ENCODE peak calls at places on chromosomes 2 and 18, in four cellular contexts. One of them, this sample, is unnamed.

GRCh38 chr2:25955036-25955435 is 27.3 kb downstream of the KIF3C start:
- DNase-seq in heart left ventricle: no peak
- DNase-seq in adrenal gland: peak
- DNase-seq in right lobe of liver: no peak
- DNase-seq in this sample: peak

GRCh38 chr2:229044581-229044980 is 226.5 kb downstream of the PID1 start:
- DNase-seq in adrenal gland: no peak
- DNase-seq in right lobe of liver: no peak
- DNase-seq in heart left ventricle: no peak
- DNase-seq in this sample: no peak

GRCh38 chr2:235595420-235596010 is 101.7 kb downstream of the AGAP1 start:
- DNase-seq in right lobe of liver: no peak
- DNase-seq in heart left ventricle: no peak
- DNase-seq in adrenal gland: peak
- DNase-seq in this sample: peak

GRCh38 chr2:3913252-3913651 is 209.9 kb downstream of the DCDC2C start:
- DNase-seq in heart left ventricle: no peak
- DNase-seq in right lobe of liver: no peak
- DNase-seq in adrenal gland: no peak
- DNase-seq in this sample: no peak

GRCh38 chr2:101387151-101387807 is at the start of gene CREG2:
- DNase-seq in heart left ventricle: peak
- DNase-seq in right lobe of liver: peak
- DNase-seq in adrenal gland: peak
- DNase-seq in this sample: peak

GRCh38 chr2:72214429-72215143 is 66.9 kb upstream of the CYP26B1 start:
- DNase-seq in right lobe of liver: no peak
- DNase-seq in adrenal gland: no peak
- DNase-seq in heart left ventricle: no peak
- DNase-seq in this sample: no peak

GRCh38 chr2:165016772-165017411 is 61.6 kb upstream of the SLC38A11 start:
- DNase-seq in right lobe of liver: no peak
- DNase-seq in adrenal gland: peak
- DNase-seq in heart left ventricle: no peak
- DNase-seq in this sample: peak

GRCh38 chr2:144412727-144413126 is 107.2 kb downstream of the ZEB2 start:
- DNase-seq in heart left ventricle: no peak
- DNase-seq in right lobe of liver: no peak
- DNase-seq in adrenal gland: no peak
- DNase-seq in this sample: no peak

GRCh38 chr18:59927246-59927825 is 27.5 kb downstream of the PMAIP1 start:
- DNase-seq in adrenal gland: no peak
- DNase-seq in heart left ventricle: no peak
- DNase-seq in right lobe of liver: no peak
- DNase-seq in this sample: no peak

GRCh38 chr18:40849856-40850255 is 1105.2 kb upstream of the PIK3C3 start:
- DNase-seq in heart left ventricle: no peak
- DNase-seq in right lobe of liver: no peak
- DNase-seq in adrenal gland: no peak
- DNase-seq in this sample: no peak

GRCh38 chr2:102599486-102599885 is 19.9 kb upstream of the SLC9A2 start:
- DNase-seq in adrenal gland: no peak
- DNase-seq in right lobe of liver: no peak
- DNase-seq in heart left ventricle: no peak
- DNase-seq in this sample: no peak

GRCh38 chr2:44805391-44805790 is 136.1 kb upstream of the SIX3 start:
- DNase-seq in heart left ventricle: no peak
- DNase-seq in right lobe of liver: no peak
- DNase-seq in adrenal gland: no peak
- DNase-seq in this sample: no peak

GRCh38 chr2:35891936-35892335 is 463.6 kb upstream of the CRIM1 start:
- DNase-seq in right lobe of liver: no peak
- DNase-seq in heart left ventricle: no peak
- DNase-seq in adrenal gland: no peak
- DNase-seq in this sample: no peak

GRCh38 chr2:143001521-143001920 is 124.1 kb downstream of the KYNU start:
- DNase-seq in heart left ventricle: no peak
- DNase-seq in right lobe of liver: no peak
- DNase-seq in adrenal gland: no peak
- DNase-seq in this sample: no peak

GRCh38 chr2:146634256-146635068 is 1210.4 kb upstream of the ACVR2A start:
- DNase-seq in heart left ventricle: no peak
- DNase-seq in adrenal gland: no peak
- DNase-seq in right lobe of liver: no peak
- DNase-seq in this sample: peak

GRCh38 chr2:74553892-74554820 is at the start of the genes DOK1 and LOXL3:
- DNase-seq in adrenal gland: peak
- DNase-seq in right lobe of liver: peak
- DNase-seq in heart left ventricle: peak
- DNase-seq in this sample: peak

GRCh38 chr2:58237741-58238140 is 3.4 kb downstream of the FANCL start:
- DNase-seq in right lobe of liver: no peak
- DNase-seq in adrenal gland: no peak
- DNase-seq in heart left ventricle: no peak
- DNase-seq in this sample: no peak

GRCh38 chr2:58235988-58236387 is 5.1 kb downstream of the FANCL start:
- DNase-seq in heart left ventricle: no peak
- DNase-seq in right lobe of liver: no peak
- DNase-seq in adrenal gland: no peak
- DNase-seq in this sample: no peak

GRCh38 chr2:58239243-58239642 is 1.9 kb downstream of the FANCL start:
- DNase-seq in right lobe of liver: no peak
- DNase-seq in adrenal gland: no peak
- DNase-seq in heart left ventricle: no peak
- DNase-seq in this sample: no peak

GRCh38 chr2:58240595-58240937 is 559 bp downstream of the FANCL start:
- DNase-seq in right lobe of liver: no peak
- DNase-seq in adrenal gland: no peak
- DNase-seq in heart left ventricle: no peak
- DNase-seq in this sample: no peak

DNA sequence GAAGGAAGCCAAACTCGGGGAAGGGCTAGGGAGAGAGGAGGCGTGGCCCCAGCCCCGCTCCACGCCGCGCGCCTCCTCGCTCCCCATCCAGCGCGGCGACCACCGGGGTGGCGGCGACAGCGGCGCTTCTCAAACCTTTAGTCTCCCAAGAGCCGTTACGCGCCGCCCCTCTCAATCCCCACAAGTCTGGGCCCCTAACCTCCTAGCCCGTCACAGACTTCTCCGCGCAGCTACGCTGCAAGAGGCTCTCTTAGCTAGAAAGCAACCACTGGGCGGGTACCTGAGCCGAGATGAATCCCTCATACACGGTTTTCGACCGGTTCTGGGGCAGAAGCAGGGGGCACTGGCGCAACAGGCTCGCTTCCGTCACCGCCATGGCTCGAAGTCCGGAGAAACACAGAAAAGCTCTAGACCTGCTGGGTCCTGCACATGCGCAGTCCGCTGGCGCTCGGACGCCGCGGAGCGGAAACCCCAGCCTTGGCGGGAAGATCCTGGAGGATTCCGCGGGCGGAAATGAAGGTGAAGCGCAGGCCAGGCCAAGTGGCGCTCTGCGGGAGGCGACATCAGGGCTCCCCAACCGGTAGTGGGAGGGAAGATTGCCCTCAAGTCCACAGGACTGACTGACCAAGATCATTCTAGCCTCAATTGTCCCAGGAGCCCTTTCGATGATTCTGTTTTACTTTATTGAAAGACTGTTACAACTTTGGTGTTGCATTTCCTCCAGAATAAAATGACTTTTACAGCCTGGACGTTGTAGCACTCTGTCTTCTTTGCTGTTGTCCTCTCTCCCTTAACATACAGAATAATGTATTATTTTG is at the start of gene FANCL:
- DNase-seq in right lobe of liver: peak
- DNase-seq in adrenal gland: peak
- DNase-seq in heart left ventricle: peak
- DNase-seq in this sample: peak
- TF ChIP-seq POLR2A in right lobe of liver: peak
- TF ChIP-seq POLR2A in adrenal gland: peak
- TF ChIP-seq POLR2A in heart left ventricle: no peak
- TF ChIP-seq POLR2A in this sample: peak

GRCh38 chr2:200221055-200221692 is 85.3 kb upstream of the SPATS2L start:
- DNase-seq in right lobe of liver: no peak
- DNase-seq in heart left ventricle: no peak
- DNase-seq in adrenal gland: no peak
- DNase-seq in this sample: no peak
- TF ChIP-seq POLR2A in right lobe of liver: no peak
- TF ChIP-seq POLR2A in heart left ventricle: no peak
- TF ChIP-seq POLR2A in adrenal gland: no peak
- TF ChIP-seq POLR2A in this sample: no peak

GRCh38 chr2:109482371-109482841 is 131.4 kb downstream of the SEPTIN10 start:
- DNase-seq in adrenal gland: peak
- DNase-seq in right lobe of liver: peak
- DNase-seq in heart left ventricle: no peak
- DNase-seq in this sample: no peak
- TF ChIP-seq POLR2A in adrenal gland: no peak
- TF ChIP-seq POLR2A in right lobe of liver: no peak
- TF ChIP-seq POLR2A in heart left ventricle: no peak
- TF ChIP-seq POLR2A in this sample: no peak

GRCh38 chr18:10086458-10086857 is 172.6 kb downstream of the VAPA start:
- DNase-seq in adrenal gland: no peak
- DNase-seq in right lobe of liver: no peak
- DNase-seq in heart left ventricle: no peak
- DNase-seq in this sample: no peak
- TF ChIP-seq POLR2A in adrenal gland: no peak
- TF ChIP-seq POLR2A in right lobe of liver: no peak
- TF ChIP-seq POLR2A in heart left ventricle: no peak
- TF ChIP-seq POLR2A in this sample: no peak

DNA sequence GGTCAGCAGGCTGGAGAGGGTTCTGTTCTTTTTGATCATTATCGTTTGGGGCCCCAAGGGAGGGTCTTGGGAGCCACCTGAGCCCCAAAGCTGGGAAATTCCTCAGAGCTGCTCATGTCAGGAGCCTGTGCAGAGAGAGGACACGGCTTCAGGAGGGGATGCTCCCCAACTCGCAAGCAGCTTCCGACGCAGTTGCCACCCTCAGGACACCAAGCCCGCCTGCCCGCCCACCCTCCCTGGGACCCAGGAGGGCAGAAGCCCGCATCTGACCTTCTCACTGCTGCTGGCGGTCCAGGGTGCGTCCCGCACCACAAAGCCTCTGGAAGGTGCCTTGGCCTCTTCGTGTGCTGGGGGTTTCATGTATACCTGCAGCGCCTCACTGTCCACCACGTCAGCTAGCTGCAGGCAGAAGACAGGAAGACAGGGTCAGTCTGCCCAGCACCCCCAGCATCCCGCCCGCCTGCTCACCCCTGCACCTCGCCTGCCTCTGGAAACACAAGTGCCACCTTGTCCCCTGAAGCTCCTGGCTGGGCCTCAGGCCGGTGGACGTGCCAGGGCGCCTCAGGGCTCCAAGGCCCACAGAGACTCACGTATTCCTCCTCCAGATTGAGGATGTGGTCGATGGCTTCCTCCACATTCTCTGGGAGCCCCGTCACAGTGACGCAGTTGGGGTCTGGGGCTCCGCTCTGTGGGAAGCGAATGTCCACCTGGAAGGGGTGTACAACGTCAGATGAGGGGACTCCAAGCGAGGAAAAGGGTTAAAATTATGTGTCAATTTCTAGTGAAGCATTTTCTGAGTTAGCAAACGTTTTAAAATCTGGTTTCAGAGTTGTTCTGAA is 41.3 kb downstream of the ANO7 start:
- DNase-seq in heart left ventricle: peak
- DNase-seq in right lobe of liver: peak
- DNase-seq in adrenal gland: peak
- DNase-seq in this sample: no peak
- TF ChIP-seq POLR2A in heart left ventricle: no peak
- TF ChIP-seq POLR2A in right lobe of liver: no peak
- TF ChIP-seq POLR2A in adrenal gland: no peak
- TF ChIP-seq POLR2A in this sample: no peak

GRCh38 chr2:64329848-64330247 is 124.1 kb upstream of the LGALSL start:
- DNase-seq in right lobe of liver: no peak
- DNase-seq in heart left ventricle: no peak
- DNase-seq in adrenal gland: peak
- DNase-seq in this sample: no peak
- TF ChIP-seq POLR2A in right lobe of liver: no peak
- TF ChIP-seq POLR2A in heart left ventricle: no peak
- TF ChIP-seq POLR2A in adrenal gland: no peak
- TF ChIP-seq POLR2A in this sample: no peak

GRCh38 chr18:35972197-35973000 is at the start of gene RMP24:
- DNase-seq in heart left ventricle: peak
- DNase-seq in right lobe of liver: peak
- DNase-seq in adrenal gland: peak
- DNase-seq in this sample: peak
- TF ChIP-seq POLR2A in heart left ventricle: no peak
- TF ChIP-seq POLR2A in right lobe of liver: peak
- TF ChIP-seq POLR2A in adrenal gland: peak
- TF ChIP-seq POLR2A in this sample: peak

GRCh38 chr2:231687133-231687852 is 21.0 kb upstream of the PTMA start:
- DNase-seq in right lobe of liver: peak
- DNase-seq in heart left ventricle: peak
- DNase-seq in adrenal gland: peak
- DNase-seq in this sample: no peak
- TF ChIP-seq POLR2A in right lobe of liver: no peak
- TF ChIP-seq POLR2A in heart left ventricle: no peak
- TF ChIP-seq POLR2A in adrenal gland: no peak
- TF ChIP-seq POLR2A in this sample: no peak

GRCh38 chr2:176553685-176554106 is 284.5 kb downstream of the MTX2 start:
- DNase-seq in right lobe of liver: peak
- DNase-seq in adrenal gland: peak
- DNase-seq in heart left ventricle: peak
- DNase-seq in this sample: peak
- TF ChIP-seq POLR2A in right lobe of liver: no peak
- TF ChIP-seq POLR2A in adrenal gland: peak
- TF ChIP-seq POLR2A in heart left ventricle: no peak
- TF ChIP-seq POLR2A in this sample: no peak

This sample was measured in H54.